ENCODE peak calls at places on chromosomes 6 and 20, in nine cellular contexts. S is left ventricle myocardium inferior, H is fibroblast of lung, T is testis, Y is A673, M is kidney, L is astrocyte, U is spleen, N is esophagus squamous epithelium. R is an unnamed sample.

GRCh38 chr6:82842721-82843120 is 222.9 kb downstream of the UBE3D start:
- DNase-seq in S (no peak), H (peak; percentile 36), T (no peak), Y (no peak), M (no peak), L (peak; percentile 93), U (no peak), N (no peak), R (no peak)

GRCh38 chr6:5180636-5181035 is 80.1 kb downstream of the LYRM4 start:
- DNase-seq in S (no peak), H (no peak), T (no peak), Y (no peak), M (no peak), L (no peak), U (no peak), N (no peak), R (no peak)

GRCh38 chr20:4870906-4871305 is 130.4 kb downstream of the SLC23A2 start:
- DNase-seq in S (no peak), H (no peak), T (no peak), Y (no peak), M (no peak), L (no peak), U (no peak), N (no peak), R (no peak)

GRCh38 chr6:39312912-39313525 is 1.2 kb downstream of the KCNK17 start:
- DNase-seq in S (peak; percentile 22), H (no peak), T (no peak), Y (no peak), M (no peak), L (no peak), U (no peak), N (no peak), R (peak; percentile 23)

GRCh38 chr6:17269840-17270239 is 11.3 kb upstream of the RBM24 start:
- DNase-seq in S (no peak), H (no peak), T (no peak), Y (no peak), M (no peak), L (peak; percentile 85), U (no peak), N (no peak), R (no peak)

GRCh38 chr6:7841781-7842468 is 68.7 kb downstream of the TXNDC5 start:
- DNase-seq in S (no peak), H (peak; percentile 28), T (no peak), Y (no peak), M (no peak), L (no peak), U (no peak), N (no peak), R (no peak)

GRCh38 chr6:157823523-157824370 is 701 bp downstream of the SNX9 start:
- DNase-seq in S (peak; percentile 24), H (peak; percentile 85), T (peak; percentile 72), Y (peak; percentile 54), M (peak; percentile 83), L (peak; percentile 76), U (peak; percentile 88), N (no peak), R (no peak)

GRCh38 chr6:108755257-108756240 is 92.7 kb upstream of the ARMC2 start:
- DNase-seq in S (no peak), H (no peak), T (no peak), Y (no peak), M (no peak), L (peak; percentile 28), U (no peak), N (no peak), R (no peak)

GRCh38 chr20:35171753-35172433 is at the start of gene PROCR:
- DNase-seq in S (peak; percentile 88), H (peak; percentile 87), T (peak; percentile 73), Y (peak; percentile 82), M (peak; percentile 92), L (peak; percentile 91), U (peak; percentile 88), N (no peak), R (peak; percentile 67)

GRCh38 chr20:58719258-58719657 is 26.7 kb downstream of the NPEPL1 start:
- DNase-seq in S (peak; percentile 7), H (no peak), T (no peak), Y (no peak), M (no peak), L (no peak), U (peak; percentile 55), N (no peak), R (no peak)

GRCh38 chr6:34025112-34025807 is 120.6 kb downstream of the GRM4 start:
- DNase-seq in S (no peak), H (no peak), T (no peak), Y (peak; percentile 39), M (peak; percentile 31), L (no peak), U (no peak), N (no peak), R (no peak)

GRCh38 chr20:62768815-62769287 is 27.4 kb upstream of the MRGBP start:
- DNase-seq in S (no peak), H (no peak), T (peak; percentile 72), Y (peak; percentile 63), M (peak; percentile 78), L (peak; percentile 70), U (peak; percentile 65), N (no peak), R (no peak)

GRCh38 chr6:163338671-163339405 is 75.7 kb upstream of the QKI start:
- DNase-seq in S (peak; percentile 47), H (peak; percentile 82), T (no peak), Y (no peak), M (no peak), L (peak; percentile 94), U (no peak), N (no peak), R (peak; percentile 73)

GRCh38 chr6:158707120-158707519 is 57.3 kb downstream of the SYTL3 start:
- DNase-seq in S (peak; percentile 60), H (peak; percentile 53), T (peak; percentile 79), Y (no peak), M (no peak), L (peak; percentile 56), U (no peak), N (no peak), R (no peak)

DNA sequence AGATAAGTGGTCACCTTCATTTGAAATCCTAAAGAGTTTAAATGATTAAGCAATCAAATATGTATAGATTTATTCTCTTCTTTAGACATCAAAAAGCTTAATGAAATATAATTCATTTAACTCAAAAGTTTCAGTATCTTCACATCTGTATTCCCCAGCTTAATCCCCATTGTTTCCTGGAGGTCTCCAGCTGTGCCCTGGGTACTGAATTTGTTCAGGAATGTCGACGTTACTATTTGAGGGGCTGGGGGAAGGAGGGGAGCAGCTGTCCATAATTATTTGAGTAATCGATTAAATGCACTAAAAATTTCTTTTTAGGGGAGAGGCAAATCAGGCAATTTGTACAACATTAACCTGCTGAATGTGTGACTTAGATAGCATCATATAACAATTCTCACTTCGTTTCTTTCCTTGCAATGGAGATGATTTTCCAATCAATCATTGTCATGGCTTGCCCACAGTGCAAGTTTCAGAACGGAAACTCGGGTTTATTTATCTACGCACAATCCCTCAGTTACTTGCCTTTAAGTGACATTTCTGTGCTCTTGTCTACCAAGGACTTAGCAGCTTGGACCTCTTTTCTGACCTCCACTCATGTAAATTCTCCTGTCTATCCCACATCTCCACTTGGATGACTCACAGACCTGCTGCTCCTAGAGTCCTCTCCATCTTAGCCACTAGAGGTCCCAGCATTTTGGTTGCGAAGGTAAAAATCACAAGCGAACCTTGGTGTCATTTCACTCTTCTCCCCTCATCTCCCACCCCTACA is 3.9 kb downstream of the DOK5 start:
- DNase-seq in S (no peak), H (no peak), T (no peak), Y (peak; percentile 51), M (no peak), L (peak; percentile 30), U (no peak), N (no peak), R (no peak)
- TF ChIP-seq CTCF in S (peak; percentile 40), H (peak; percentile 16), T (no peak), Y (peak; percentile 63), M (peak; percentile 8), L (peak; percentile 31), U (no peak), N (no peak), R (no peak)

DNA sequence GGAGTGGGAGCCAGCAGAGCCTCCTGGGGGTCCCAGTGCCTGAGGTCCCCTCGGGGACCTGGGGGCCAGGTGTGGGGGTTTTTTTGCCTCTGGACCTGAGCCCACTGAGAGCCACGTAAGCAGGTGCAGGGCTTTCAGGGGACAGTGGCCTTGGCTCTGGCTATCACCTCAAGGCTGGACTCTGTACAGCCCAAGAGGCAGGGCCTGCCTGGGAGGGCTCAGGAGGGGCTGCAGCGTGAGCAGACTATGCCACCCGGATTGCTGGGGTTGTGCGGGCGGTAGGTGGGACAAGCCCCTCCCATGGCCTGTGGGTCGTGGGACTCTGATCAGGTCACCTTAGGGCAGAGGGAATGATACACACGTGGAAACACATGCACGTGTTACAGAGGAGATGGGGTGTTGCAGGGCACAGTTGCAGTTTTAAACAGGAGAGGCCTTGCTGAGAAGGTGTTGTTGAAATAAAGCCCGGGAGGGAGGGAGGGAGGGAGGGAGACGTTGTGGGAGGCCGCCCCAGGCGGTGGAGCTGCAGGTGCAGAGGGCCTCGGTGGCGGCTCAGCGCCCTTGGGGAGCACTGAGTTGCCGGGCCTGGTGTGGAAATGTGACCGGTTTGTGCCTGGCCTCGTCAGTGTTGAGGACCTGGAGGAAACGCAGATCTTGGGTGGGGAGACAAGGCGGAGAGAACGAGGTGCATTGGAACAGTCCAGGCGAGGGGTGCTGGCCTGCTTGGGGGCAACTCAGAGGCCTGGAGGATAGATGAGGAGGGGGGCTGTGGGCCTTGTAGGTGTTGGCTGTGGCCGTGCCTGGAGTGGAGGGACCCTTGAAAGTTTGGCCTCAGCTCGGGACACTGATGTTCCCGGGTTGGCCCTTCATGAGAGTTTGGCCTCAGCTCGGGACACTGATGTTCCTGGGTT is 2.3 kb downstream of the TCEA2 start:
- DNase-seq in S (no peak), H (no peak), T (no peak), Y (no peak), M (no peak), L (no peak), U (no peak), N (no peak), R (no peak)
- H3K4me1 ChIP-seq in S (peaks cover 34% of the 10 kb centered on the region), H (peaks cover 22% of the 10 kb centered on the region), T (peaks cover 20% of the 10 kb centered on the region), Y (peaks cover 18% of the 10 kb centered on the region), M (peaks cover 18% of the 10 kb centered on the region), L (peaks cover 31% of the 10 kb centered on the region), U (peaks cover 82% of the 10 kb centered on the region), N (peaks cover 50% of the 10 kb centered on the region), R (peaks cover 10% of the 10 kb centered on the region)

DNA sequence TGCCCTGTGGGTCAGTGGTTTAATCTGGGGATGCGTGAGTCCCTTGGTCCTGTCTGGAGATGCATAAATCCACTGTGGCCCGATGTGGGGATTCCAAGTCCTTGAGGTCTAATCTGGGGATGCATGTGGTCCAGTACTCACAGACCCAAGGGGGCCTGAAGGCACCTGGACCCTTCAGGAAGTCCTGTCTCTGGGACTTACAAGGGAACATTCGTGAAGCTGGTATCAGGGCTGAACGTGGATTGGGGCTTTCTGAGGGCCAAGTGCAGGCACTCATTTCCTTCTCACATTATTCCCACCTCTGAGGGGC is 25.2 kb upstream of the GTSF1L start:
- DNase-seq in S (no peak), H (no peak), T (no peak), Y (no peak), M (no peak), L (no peak), U (no peak), N (no peak), R (no peak)
- H3K4me3 ChIP-seq in S (no peak overlapping the region), H (no peak overlapping the region), T (no peak overlapping the region), Y (no peak overlapping the region), M (no peak overlapping the region), L (no peak overlapping the region), U (no peak overlapping the region), N (no peak overlapping the region), R (no peak overlapping the region)

GRCh38 chr6:79215233-79215824 is 19.2 kb downstream of the HMGN3 start:
- DNase-seq in S (no peak), H (peak; percentile 38), T (peak; percentile 23), Y (no peak), M (no peak), L (peak; percentile 44), U (no peak), N (no peak), R (no peak)

GRCh38 chr6:79212859-79213258 is 21.6 kb downstream of the HMGN3 start:
- DNase-seq in S (no peak), H (no peak), T (no peak), Y (no peak), M (no peak), L (no peak), U (no peak), N (no peak), R (no peak)
- TF ChIP-seq CTCF in S (no peak), H (no peak), T (no peak), Y (no peak), M (no peak), L (no peak), U (no peak), N (no peak), R (no peak)

R was measured in gastrocnemius medialis.